ENCODE peak calls at places on chromosomes 3 and 15, in five cellular contexts. One of them, this sample, is unnamed.

GRCh38 chr3:141738636-141739363 is 702 bp downstream of the RNF7 start:
- DNase-seq in IMR-90: peak; percentile 64
- DNase-seq in tibial nerve: no peak
- DNase-seq in Peyer's patch: peak; percentile 80
- DNase-seq in right lobe of liver: no peak
- DNase-seq in this sample: peak; percentile 17

GRCh38 chr3:5239602-5240001 is 52.1 kb downstream of the EDEM1 start:
- DNase-seq in IMR-90: peak; percentile 13
- DNase-seq in tibial nerve: no peak
- DNase-seq in Peyer's patch: no peak
- DNase-seq in right lobe of liver: no peak
- DNase-seq in this sample: no peak

GRCh38 chr3:153209596-153209995 is 47.6 kb downstream of the RAP2B start:
- DNase-seq in tibial nerve: no peak
- DNase-seq in Peyer's patch: no peak
- DNase-seq in right lobe of liver: peak; percentile 50
- DNase-seq in IMR-90: peak; percentile 78
- DNase-seq in this sample: no peak

GRCh38 chr15:42385980-42386695 is 26.8 kb downstream of the CAPN3 start:
- DNase-seq in tibial nerve: no peak
- DNase-seq in Peyer's patch: peak; percentile 25
- DNase-seq in IMR-90: peak; percentile 6
- DNase-seq in right lobe of liver: no peak
- DNase-seq in this sample: peak; percentile 43

GRCh38 chr3:16484216-16484615 is 29.3 kb downstream of the RFTN1 start:
- DNase-seq in Peyer's patch: peak; percentile 68
- DNase-seq in IMR-90: peak; percentile 99
- DNase-seq in right lobe of liver: peak; percentile 55
- DNase-seq in tibial nerve: no peak
- DNase-seq in this sample: peak; percentile 34

GRCh38 chr15:38563723-38564519 is 693 bp downstream of the RASGRP1 start:
- DNase-seq in IMR-90: peak; percentile 35
- DNase-seq in tibial nerve: peak; percentile 18
- DNase-seq in Peyer's patch: peak; percentile 92
- DNase-seq in right lobe of liver: peak; percentile 74
- DNase-seq in this sample: peak; percentile 66

GRCh38 chr3:23835807-23836206 is 30.1 kb downstream of the UBE2E1 start:
- DNase-seq in Peyer's patch: no peak
- DNase-seq in IMR-90: no peak
- DNase-seq in right lobe of liver: no peak
- DNase-seq in tibial nerve: no peak
- DNase-seq in this sample: no peak

GRCh38 chr3:171753665-171754408 is 56.4 kb downstream of the PLD1 start:
- DNase-seq in right lobe of liver: no peak
- DNase-seq in tibial nerve: no peak
- DNase-seq in Peyer's patch: no peak
- DNase-seq in IMR-90: peak; percentile 86
- DNase-seq in this sample: no peak

GRCh38 chr3:14237431-14237830 is 58.8 kb downstream of the LSM3 start:
- DNase-seq in IMR-90: no peak
- DNase-seq in right lobe of liver: no peak
- DNase-seq in Peyer's patch: peak; percentile 30
- DNase-seq in tibial nerve: no peak
- DNase-seq in this sample: no peak

GRCh38 chr15:79058260-79058850 is 32.2 kb downstream of the RASGRF1 start:
- DNase-seq in right lobe of liver: no peak
- DNase-seq in IMR-90: no peak
- DNase-seq in tibial nerve: no peak
- DNase-seq in Peyer's patch: no peak
- DNase-seq in this sample: no peak

GRCh38 chr15:77851086-77851485 is 218.4 kb upstream of the LINGO1 start:
- DNase-seq in right lobe of liver: peak; percentile 16
- DNase-seq in tibial nerve: no peak
- DNase-seq in IMR-90: no peak
- DNase-seq in Peyer's patch: no peak
- DNase-seq in this sample: no peak

GRCh38 chr15:91980502-91981267 is 127.2 kb downstream of the SLCO3A1 start:
- DNase-seq in IMR-90: no peak
- DNase-seq in right lobe of liver: no peak
- DNase-seq in tibial nerve: no peak
- DNase-seq in Peyer's patch: no peak
- DNase-seq in this sample: no peak

GRCh38 chr15:35751421-35752133 is 205.6 kb upstream of the DPH6 start:
- DNase-seq in Peyer's patch: peak; percentile 78
- DNase-seq in right lobe of liver: peak; percentile 71
- DNase-seq in IMR-90: peak; percentile 78
- DNase-seq in tibial nerve: peak; percentile 56
- DNase-seq in this sample: peak; percentile 75

GRCh38 chr3:107064445-107065060 is 312.7 kb upstream of the CCDC54 start:
- DNase-seq in tibial nerve: peak; percentile 52
- DNase-seq in IMR-90: peak; percentile 78
- DNase-seq in right lobe of liver: peak; percentile 56
- DNase-seq in Peyer's patch: peak; percentile 75
- DNase-seq in this sample: peak; percentile 70

GRCh38 chr3:149657458-149657795 is 398 bp downstream of the WWTR1 start:
- DNase-seq in IMR-90: peak; percentile 59
- DNase-seq in right lobe of liver: peak; percentile 72
- DNase-seq in tibial nerve: peak; percentile 44
- DNase-seq in Peyer's patch: peak; percentile 69
- DNase-seq in this sample: peak; percentile 74

GRCh38 chr3:112531358-112531781 is 30.4 kb downstream of the ATG3 start:
- DNase-seq in IMR-90: peak; percentile 49
- DNase-seq in right lobe of liver: no peak
- DNase-seq in Peyer's patch: no peak
- DNase-seq in tibial nerve: no peak
- DNase-seq in this sample: no peak

GRCh38 chr3:126858887-126859286 is 124.0 kb upstream of the PLXNA1 start:
- DNase-seq in IMR-90: peak; percentile 97
- DNase-seq in right lobe of liver: peak; percentile 23
- DNase-seq in Peyer's patch: no peak
- DNase-seq in tibial nerve: no peak
- DNase-seq in this sample: peak; percentile 25

GRCh38 chr3:65995030-65995429 is 43.7 kb downstream of the MAGI1 start:
- DNase-seq in IMR-90: peak; percentile 46
- DNase-seq in right lobe of liver: no peak
- DNase-seq in Peyer's patch: peak; percentile 49
- DNase-seq in tibial nerve: no peak
- DNase-seq in this sample: peak; percentile 40

GRCh38 chr15:90058308-90058707 is 44.0 kb downstream of the IDH2 start:
- DNase-seq in Peyer's patch: no peak
- DNase-seq in tibial nerve: no peak
- DNase-seq in IMR-90: no peak
- DNase-seq in right lobe of liver: no peak
- DNase-seq in this sample: no peak

GRCh38 chr3:131216801-131217200 is 164.8 kb upstream of the NUDT16 start:
- DNase-seq in right lobe of liver: no peak
- DNase-seq in Peyer's patch: peak; percentile 54
- DNase-seq in IMR-90: peak; percentile 50
- DNase-seq in tibial nerve: no peak
- DNase-seq in this sample: peak; percentile 84

GRCh38 chr15:89026167-89026566 is 62.1 kb upstream of the ABHD2 start:
- DNase-seq in Peyer's patch: no peak
- DNase-seq in tibial nerve: no peak
- DNase-seq in right lobe of liver: no peak
- DNase-seq in IMR-90: no peak
- DNase-seq in this sample: no peak

GRCh38 chr3:131711114-131711786 is 208.5 kb upstream of the MRPL3 start:
- DNase-seq in right lobe of liver: no peak
- DNase-seq in Peyer's patch: no peak
- DNase-seq in IMR-90: no peak
- DNase-seq in tibial nerve: no peak
- DNase-seq in this sample: no peak

GRCh38 chr3:10400050-10400748 is 79.3 kb upstream of the SEC13 start:
- DNase-seq in right lobe of liver: no peak
- DNase-seq in tibial nerve: no peak
- DNase-seq in Peyer's patch: no peak
- DNase-seq in IMR-90: peak; percentile 2
- DNase-seq in this sample: no peak

GRCh38 chr15:94749848-94750617 is 518.7 kb downstream of the MCTP2 start:
- DNase-seq in IMR-90: no peak
- DNase-seq in Peyer's patch: no peak
- DNase-seq in tibial nerve: no peak
- DNase-seq in right lobe of liver: no peak
- DNase-seq in this sample: no peak

GRCh38 chr15:64149424-64150235 is 1.9 kb upstream of the SNX22 start:
- DNase-seq in right lobe of liver: peak; percentile 42
- DNase-seq in IMR-90: no peak
- DNase-seq in tibial nerve: no peak
- DNase-seq in Peyer's patch: no peak
- DNase-seq in this sample: no peak

GRCh38 chr3:185272051-185272450 is 18.2 kb upstream of the EHHADH start:
- DNase-seq in IMR-90: peak; percentile 42
- DNase-seq in right lobe of liver: no peak
- DNase-seq in tibial nerve: no peak
- DNase-seq in Peyer's patch: no peak
- DNase-seq in this sample: no peak

GRCh38 chr3:147412491-147412916 is 3.3 kb downstream of the ZIC1 start:
- DNase-seq in Peyer's patch: no peak
- DNase-seq in right lobe of liver: no peak
- DNase-seq in IMR-90: no peak
- DNase-seq in tibial nerve: no peak
- DNase-seq in this sample: peak; percentile 11

GRCh38 chr3:136078421-136079364 is 113.2 kb downstream of the PPP2R3A start:
- DNase-seq in Peyer's patch: no peak
- DNase-seq in tibial nerve: no peak
- DNase-seq in IMR-90: peak; percentile 38
- DNase-seq in right lobe of liver: no peak
- DNase-seq in this sample: no peak

DNA sequence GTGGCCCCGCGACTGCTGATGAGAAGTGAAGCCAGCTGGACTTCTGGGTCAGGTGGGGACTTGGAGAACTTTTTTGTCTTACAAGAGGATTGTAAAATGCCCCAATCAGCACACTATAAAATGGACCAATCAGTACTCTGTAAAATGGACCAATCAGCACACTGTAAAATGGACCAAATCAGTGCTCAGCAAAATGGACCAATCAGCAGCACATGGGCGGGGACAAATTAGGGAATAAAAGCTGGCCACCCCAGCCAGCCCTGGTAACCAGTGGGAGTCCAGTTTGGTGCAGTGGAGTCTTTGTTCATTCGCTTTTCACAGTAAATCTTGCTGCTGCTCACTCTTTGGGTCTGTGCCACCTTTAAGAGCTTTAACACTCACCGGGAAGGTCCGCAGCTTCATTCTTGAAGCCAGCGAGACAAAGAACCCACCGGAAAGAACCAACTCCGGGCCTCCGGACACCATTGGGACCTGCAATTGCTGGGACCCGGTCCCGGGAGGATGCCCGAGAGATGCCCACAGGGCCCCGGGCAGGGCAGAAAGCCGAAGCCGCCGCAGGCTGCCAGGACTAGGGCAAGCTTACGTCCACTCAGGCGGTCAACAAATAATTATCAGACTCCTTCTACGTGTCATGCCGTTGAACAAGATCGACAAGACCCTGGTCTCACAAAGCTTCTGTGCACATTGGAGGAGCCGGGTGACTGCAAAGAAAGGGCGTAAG is 8.3 kb upstream of the NR2E3 start:
- DNase-seq in IMR-90: no peak
- DNase-seq in tibial nerve: no peak
- DNase-seq in right lobe of liver: no peak
- DNase-seq in Peyer's patch: no peak
- DNase-seq in this sample: no peak
- TF ChIP-seq POLR2A in IMR-90: no peak
- TF ChIP-seq POLR2A in tibial nerve: no peak
- TF ChIP-seq POLR2A in right lobe of liver: no peak
- TF ChIP-seq POLR2A in Peyer's patch: no peak
- TF ChIP-seq POLR2A in this sample: no peak

DNA sequence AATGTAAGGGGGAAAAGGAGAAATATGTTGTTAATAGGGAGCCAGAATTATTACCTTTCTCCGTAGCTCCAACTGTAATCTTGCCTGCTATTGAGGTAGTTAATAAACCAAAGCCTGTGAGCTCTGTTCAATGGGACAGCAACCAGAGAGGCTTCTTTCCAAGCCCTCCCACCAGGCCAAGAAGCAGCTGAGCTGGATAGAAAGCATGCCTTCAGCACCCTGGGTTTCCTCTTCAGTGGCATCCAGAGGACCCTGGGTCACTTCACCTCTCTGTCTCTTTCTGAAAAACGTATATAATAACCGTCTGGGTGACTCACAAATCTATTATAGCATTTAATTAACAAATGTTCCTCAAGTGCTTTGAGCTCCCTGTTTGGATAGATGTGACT is 420.0 kb downstream of the LPP start:
- DNase-seq in IMR-90: no peak
- DNase-seq in right lobe of liver: no peak
- DNase-seq in Peyer's patch: no peak
- DNase-seq in tibial nerve: no peak
- DNase-seq in this sample: no peak
- H3K27ac ChIP-seq in IMR-90: no peak overlapping the region
- H3K27ac ChIP-seq in right lobe of liver: no peak overlapping the region
- H3K27ac ChIP-seq in Peyer's patch: no peak overlapping the region
- H3K27ac ChIP-seq in tibial nerve: no peak overlapping the region
- H3K27ac ChIP-seq in this sample: no peak overlapping the region

DNA sequence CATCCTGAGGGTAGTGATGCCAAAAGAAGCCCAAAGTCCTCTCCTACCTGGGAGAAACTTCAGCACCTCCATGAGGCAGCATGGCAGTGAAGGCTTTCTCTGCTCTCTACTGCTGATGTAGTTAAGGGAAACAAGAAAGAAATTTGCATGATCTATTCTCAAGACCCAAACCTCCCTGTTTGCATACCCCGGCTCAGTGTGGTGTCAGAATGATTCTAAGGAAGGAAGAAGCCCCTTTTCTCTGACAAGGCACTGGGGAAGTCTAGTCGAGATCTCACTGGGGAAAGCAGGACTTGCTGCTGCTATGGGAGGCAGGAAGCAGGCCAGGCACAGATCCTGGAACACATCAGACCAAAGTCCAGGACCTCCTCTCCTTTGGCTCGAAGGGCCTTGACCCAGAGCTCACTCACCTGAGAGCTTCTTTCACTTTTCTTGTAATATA is 89.4 kb upstream of the ICE2 start:
- DNase-seq in Peyer's patch: peak; percentile 61
- DNase-seq in tibial nerve: no peak
- DNase-seq in right lobe of liver: peak; percentile 54
- DNase-seq in IMR-90: no peak
- DNase-seq in this sample: no peak
- TF ChIP-seq POLR2A in Peyer's patch: no peak
- TF ChIP-seq POLR2A in tibial nerve: no peak
- TF ChIP-seq POLR2A in right lobe of liver: no peak
- TF ChIP-seq POLR2A in IMR-90: no peak
- TF ChIP-seq POLR2A in this sample: no peak

GRCh38 chr15:98651581-98652220 is 3.4 kb downstream of the IGF1R start:
- DNase-seq in Peyer's patch: no peak
- DNase-seq in right lobe of liver: no peak
- DNase-seq in IMR-90: peak; percentile 38
- DNase-seq in tibial nerve: no peak
- DNase-seq in this sample: no peak
- H3K27ac ChIP-seq in Peyer's patch: peak overlapping the region; percentile 83
- H3K27ac ChIP-seq in right lobe of liver: no peak overlapping the region
- H3K27ac ChIP-seq in IMR-90: peak overlapping the region; percentile 73
- H3K27ac ChIP-seq in tibial nerve: peak overlapping the region; percentile 40
- H3K27ac ChIP-seq in this sample: peak overlapping the region; percentile 85

DNA sequence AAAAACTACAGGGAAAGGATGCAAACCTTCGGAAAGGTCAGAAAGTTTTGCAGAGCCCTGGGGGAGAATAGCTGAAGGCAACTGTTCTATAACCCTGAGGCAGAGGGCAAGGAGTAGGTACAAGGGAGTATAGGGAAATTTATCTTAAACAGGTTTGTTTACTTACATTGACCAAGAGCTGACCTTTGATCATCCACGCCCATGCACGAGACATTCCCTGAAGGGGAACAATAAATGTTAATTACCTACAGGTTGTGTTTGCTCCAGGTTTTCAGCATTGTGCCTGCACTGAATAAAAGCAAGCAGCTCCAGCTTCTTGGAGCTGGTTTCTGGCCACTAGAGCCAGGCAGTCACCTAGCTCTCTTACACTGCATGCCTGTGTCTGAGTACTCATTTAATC is 524.5 kb upstream of the TGFBR2 start:
- DNase-seq in right lobe of liver: peak; percentile 50
- DNase-seq in tibial nerve: no peak
- DNase-seq in Peyer's patch: peak; percentile 91
- DNase-seq in IMR-90: no peak
- DNase-seq in this sample: no peak
- TF ChIP-seq POLR2A in right lobe of liver: no peak
- TF ChIP-seq POLR2A in tibial nerve: no peak
- TF ChIP-seq POLR2A in Peyer's patch: no peak
- TF ChIP-seq POLR2A in IMR-90: no peak
- TF ChIP-seq POLR2A in this sample: no peak